ENCODE peak calls at places on chromosome 5, in seven cellular contexts. G is NCI-H1105 treated with DMSO at 0.1 percent for 48 hours; C is effector memory CD4-positive, alpha-beta T cell; K is NCI-H774; W is psoas muscle; H is K562; B is foreskin fibroblast. N is an unnamed sample.

GRCh38 chr5:37889612-37890317 is 49.9 kb upstream of the GDNF start:
- DNase-seq in G (no peak), C (no peak), K (no peak), W (no peak), H (no peak), B (peak), N (no peak)

GRCh38 chr5:136856648-136857047 is 491.3 kb upstream of the TRPC7 start:
- DNase-seq in G (no peak), C (no peak), K (no peak), W (no peak), H (no peak), B (no peak), N (no peak)

GRCh38 chr5:141094481-141095262 is at the start of gene PCDHB2:
- DNase-seq in G (no peak), C (no peak), K (peak), W (peak), H (peak), B (no peak), N (no peak)

GRCh38 chr5:132012385-132013005 is 1.0 kb upstream of the ACSL6 start:
- DNase-seq in G (no peak), C (no peak), K (no peak), W (peak), H (peak), B (peak), N (no peak)

GRCh38 chr5:932628-933250 is 40.1 kb downstream of the TRIP13 start:
- DNase-seq in G (no peak), C (no peak), K (no peak), W (no peak), H (no peak), B (no peak), N (no peak)

GRCh38 chr5:179211076-179211475 is 134.2 kb downstream of the ADAMTS2 start:
- DNase-seq in G (no peak), C (no peak), K (no peak), W (no peak), H (no peak), B (peak), N (no peak)

GRCh38 chr5:121681200-121681855 is 170.4 kb upstream of the FTMT start:
- DNase-seq in G (no peak), C (no peak), K (no peak), W (no peak), H (no peak), B (no peak), N (no peak)

GRCh38 chr5:6949230-6949629 is 236.0 kb downstream of the TENT4A start:
- DNase-seq in G (no peak), C (no peak), K (no peak), W (no peak), H (no peak), B (no peak), N (no peak)

GRCh38 chr5:158670199-158670598 is 429.5 kb downstream of the EBF1 start:
- DNase-seq in G (no peak), C (no peak), K (no peak), W (no peak), H (no peak), B (no peak), N (no peak)

GRCh38 chr5:178069909-178070308 is 43.4 kb upstream of the N4BP3 start:
- DNase-seq in G (peak), C (no peak), K (peak), W (no peak), H (peak), B (no peak), N (no peak)

GRCh38 chr5:38284378-38284777 is 26.0 kb downstream of the EGFLAM start:
- DNase-seq in G (no peak), C (no peak), K (no peak), W (no peak), H (no peak), B (no peak), N (no peak)

GRCh38 chr5:64900618-64901017 is 131.9 kb downstream of the CWC27 start:
- DNase-seq in G (no peak), C (no peak), K (no peak), W (no peak), H (no peak), B (no peak), N (no peak)

GRCh38 chr5:159576902-159577301 is 246.6 kb upstream of the IL12B start:
- DNase-seq in G (no peak), C (no peak), K (no peak), W (no peak), H (no peak), B (no peak), N (no peak)

GRCh38 chr5:177355162-177355867 is 2.4 kb upstream of the RGS14 start:
- DNase-seq in G (no peak), C (no peak), K (no peak), W (no peak), H (no peak), B (no peak), N (no peak)

GRCh38 chr5:122153230-122153629 is 23.9 kb downstream of the ZNF474 start:
- DNase-seq in G (no peak), C (no peak), K (no peak), W (no peak), H (no peak), B (no peak), N (no peak)

GRCh38 chr5:14417792-14418765 is 163.5 kb upstream of the OTULINL start:
- DNase-seq in G (no peak), C (no peak), K (no peak), W (no peak), H (no peak), B (no peak), N (no peak)

GRCh38 chr5:34499001-34499734 is 157.0 kb upstream of the RAI14 start:
- DNase-seq in G (no peak), C (no peak), K (no peak), W (no peak), H (no peak), B (peak), N (no peak)